ENCODE peak calls at places on chromosomes 11 and 22, in seven cellular contexts. X is colonic mucosa; T is CD8-positive, alpha-beta T cell; A is HCT116; B is PC-9; K is left ventricle myocardium inferior; J is IMR-90. F is an unnamed sample.

GRCh38 chr11:1491379-1491778 is 4.8 kb upstream of the MOB2 start:
- DNase-seq in X (no peak), T (no peak), A (no peak), B (no peak), K (no peak), J (no peak), F (no peak)

GRCh38 chr11:100619484-100619883 is 67.6 kb upstream of the ARHGAP42 start:
- DNase-seq in X (no peak), T (no peak), A (no peak), B (no peak), K (no peak), J (peak), F (no peak)

GRCh38 chr11:37506516-37506915 is 908.5 kb upstream of the RAG2 start:
- DNase-seq in X (no peak), T (no peak), A (no peak), B (no peak), K (no peak), J (no peak), F (no peak)

GRCh38 chr11:57480409-57481137 is 20.2 kb downstream of the RTN4RL2 start:
- DNase-seq in X (peak), T (peak), A (no peak), B (peak), K (peak), J (peak), F (no peak)

GRCh38 chr11:112195906-112196305 is 20.6 kb downstream of the BCO2 start:
- DNase-seq in X (no peak), T (no peak), A (no peak), B (peak), K (no peak), J (no peak), F (no peak)

GRCh38 chr11:37352485-37352884 is 754.4 kb upstream of the RAG2 start:
- DNase-seq in X (no peak), T (no peak), A (no peak), B (no peak), K (no peak), J (no peak), F (no peak)

GRCh38 chr11:119729581-119730346 is 764 bp upstream of the NECTIN1 start:
- DNase-seq in X (peak), T (no peak), A (peak), B (no peak), K (peak), J (peak), F (no peak)

GRCh38 chr11:112719736-112720525 is 241.3 kb upstream of the NCAM1 start:
- DNase-seq in X (no peak), T (no peak), A (no peak), B (no peak), K (no peak), J (no peak), F (no peak)

GRCh38 chr11:73323464-73323863 is 15.4 kb downstream of the ARHGEF17 start:
- DNase-seq in X (peak), T (no peak), A (no peak), B (no peak), K (peak), J (peak), F (peak)

GRCh38 chr22:38713921-38714320 is 8.2 kb downstream of the GTPBP1 start:
- DNase-seq in X (no peak), T (no peak), A (no peak), B (no peak), K (no peak), J (no peak), F (no peak)

GRCh38 chr11:57566035-57566504 is 1.4 kb downstream of the UBE2L6 start:
- DNase-seq in X (peak), T (no peak), A (no peak), B (no peak), K (no peak), J (peak), F (no peak)

GRCh38 chr11:15821471-15821870 is 534.9 kb downstream of the SOX6 start:
- DNase-seq in X (no peak), T (no peak), A (no peak), B (no peak), K (no peak), J (peak), F (no peak)

GRCh38 chr11:117915219-117915618 is 14.0 kb downstream of the TMPRSS13 start:
- DNase-seq in X (no peak), T (no peak), A (no peak), B (no peak), K (no peak), J (no peak), F (no peak)

DNA sequence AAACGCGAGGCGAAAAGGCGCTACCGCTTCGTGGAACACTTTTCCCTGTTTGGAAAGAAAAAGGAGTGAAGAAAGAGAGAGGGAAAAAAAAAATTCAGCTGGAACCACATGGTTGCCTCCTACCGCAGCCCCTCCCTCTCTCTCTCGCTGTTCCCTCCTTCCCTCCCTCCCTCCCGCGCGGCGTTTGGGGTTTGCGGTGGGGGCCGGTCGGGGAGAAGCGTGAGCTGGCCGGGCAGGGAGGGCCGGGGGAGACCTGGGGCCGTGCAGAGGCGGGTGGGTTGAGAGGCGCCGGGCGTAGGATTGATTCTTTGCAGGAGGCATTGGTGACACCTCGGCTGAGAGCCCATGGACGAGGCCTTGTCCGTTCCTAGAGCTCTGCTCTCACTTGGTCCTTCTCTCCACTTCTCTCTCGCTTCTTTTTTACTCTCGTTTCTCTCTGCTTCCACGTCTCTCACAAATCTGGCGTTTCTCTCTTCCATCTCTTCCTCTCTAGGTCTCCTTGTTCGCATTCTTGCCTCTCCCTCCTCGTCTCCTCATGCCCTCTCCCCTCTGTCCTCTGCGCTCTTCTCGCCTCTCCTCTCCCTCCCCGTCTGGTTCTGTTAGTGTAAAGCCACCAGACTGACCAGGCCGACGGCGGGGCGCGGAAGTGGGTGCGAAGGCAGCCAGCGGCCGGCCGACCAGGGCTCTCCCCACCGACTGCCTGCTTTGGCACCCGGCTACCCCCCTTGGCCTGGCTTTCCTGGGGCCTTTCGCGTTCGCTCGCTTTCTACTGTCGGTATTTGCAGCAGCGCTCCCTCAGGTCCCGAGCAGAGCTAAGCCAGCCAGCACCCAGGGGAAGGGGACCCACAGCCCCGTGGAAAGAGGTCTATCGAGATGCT is at the start of gene CLMP:
- DNase-seq in X (peak), T (no peak), A (no peak), B (no peak), K (peak), J (peak), F (no peak)
- H3K27ac ChIP-seq in X (peak), T (no peak), A (peak), B (peak), K (peak), J (peak), F (no peak)

GRCh38 chr11:20003357-20003756 is 156.9 kb downstream of the DBX1 start:
- DNase-seq in X (no peak), T (no peak), A (no peak), B (peak), K (no peak), J (no peak), F (no peak)
- H3K27ac ChIP-seq in X (no peak), T (no peak), A (no peak), B (peak), K (no peak), J (no peak), F (no peak)

DNA sequence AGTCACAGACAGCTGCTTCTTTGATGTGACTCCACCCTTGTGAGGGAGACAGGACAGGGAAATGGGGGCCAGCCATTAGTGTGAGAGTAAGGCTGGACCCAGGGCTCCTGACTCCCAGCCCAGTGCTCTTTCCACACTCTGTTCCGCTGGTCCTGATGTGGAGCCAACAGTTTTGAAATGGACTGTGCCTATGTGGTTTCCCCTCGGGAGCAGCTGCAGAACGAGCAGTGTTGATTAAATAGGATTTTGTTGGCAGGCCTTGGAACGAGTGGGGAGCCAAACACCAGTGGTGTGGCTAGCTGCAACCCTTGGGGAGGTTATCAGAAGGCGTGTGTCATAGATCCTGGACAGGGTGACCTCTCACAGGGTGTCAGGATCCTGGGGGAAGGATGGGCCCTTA is 66.5 kb upstream of the AMPD3 start:
- DNase-seq in X (no peak), T (no peak), A (no peak), B (no peak), K (peak), J (no peak), F (no peak)
- H3K27ac ChIP-seq in X (no peak), T (no peak), A (no peak), B (no peak), K (peak), J (peak), F (no peak)

GRCh38 chr22:42686756-42687491 is 33.7 kb downstream of the A4GALT start:
- DNase-seq in X (no peak), T (no peak), A (no peak), B (peak), K (no peak), J (no peak), F (no peak)
- H3K27ac ChIP-seq in X (peak), T (no peak), A (no peak), B (no peak), K (peak), J (peak), F (no peak)

F was measured in substantia nigra.